ENCODE peak calls at places on chromosomes 4 and X, in eight cellular contexts. M, O, V, R, D, Z, A and F are unnamed samples.
A peak's percentile ranks its signal among the peaks of the same experiment; 100 is the strongest.

GRCh38 chr4:77734928-77735327 is 84.2 kb downstream of the CNOT6L start:
- DNase-seq in M (no peak), O (no peak), V (peak; percentile 76), R (no peak), D (peak; percentile 26), Z (no peak), A (peak; percentile 2), F (no peak)

GRCh38 chr4:76984127-76984526 is 34.6 kb downstream of the SEPTIN11 start:
- DNase-seq in M (no peak), O (no peak), V (peak; percentile 44), R (no peak), D (no peak), Z (no peak), A (no peak), F (no peak)

GRCh38 chr4:3257125-3257690 is 8.2 kb downstream of the MSANTD1 start:
- DNase-seq in M (no peak), O (no peak), V (no peak), R (peak; percentile 84), D (no peak), Z (no peak), A (no peak), F (peak; percentile 10)

GRCh38 chr4:82519072-82519471 is 42.7 kb downstream of the TMEM150C start:
- DNase-seq in M (no peak), O (no peak), V (peak; percentile 2), R (no peak), D (no peak), Z (no peak), A (no peak), F (no peak)

GRCh38 chr4:141248029-141248428 is 27.3 kb downstream of the ZNF330 start:
- DNase-seq in M (no peak), O (no peak), V (no peak), R (no peak), D (peak; percentile 20), Z (no peak), A (no peak), F (no peak)

GRCh38 chrX:75155454-75155829 is 641 bp downstream of the ABCB7 start:
- DNase-seq in M (no peak), O (peak; percentile 6), V (no peak), R (no peak), D (no peak), Z (no peak), A (no peak), F (no peak)

GRCh38 chr4:126051709-126052424 is 737.1 kb downstream of the FAT4 start:
- DNase-seq in M (no peak), O (peak; percentile 84), V (peak; percentile 2), R (no peak), D (peak; percentile 65), Z (no peak), A (no peak), F (no peak)

GRCh38 chr4:86627736-86628135 is 33.6 kb downstream of the PTPN13 start:
- DNase-seq in M (no peak), O (no peak), V (no peak), R (no peak), D (no peak), Z (no peak), A (no peak), F (no peak)

GRCh38 chrX:48695925-48696300 is 621 bp upstream of the SUV39H1 start:
- DNase-seq in M (no peak), O (no peak), V (no peak), R (no peak), D (no peak), Z (no peak), A (no peak), F (no peak)

GRCh38 chr4:14151099-14151498 is 523.6 kb upstream of the BOD1L1 start:
- DNase-seq in M (no peak), O (no peak), V (no peak), R (no peak), D (no peak), Z (no peak), A (no peak), F (no peak)

GRCh38 chr4:77538144-77538543 is 67.5 kb upstream of the CXCL13 start:
- DNase-seq in M (no peak), O (no peak), V (peak; percentile 94), R (no peak), D (no peak), Z (no peak), A (no peak), F (no peak)

GRCh38 chrX:31527455-31528126 is 455.8 kb upstream of the FTHL17 start:
- DNase-seq in M (no peak), O (no peak), V (no peak), R (no peak), D (no peak), Z (no peak), A (no peak), F (no peak)

GRCh38 chr4:17385403-17385802 is 126.5 kb downstream of the QDPR start:
- DNase-seq in M (no peak), O (peak; percentile 41), V (peak; percentile 1), R (no peak), D (no peak), Z (no peak), A (no peak), F (no peak)